ENCODE peak calls at places on chromosomes 5 and 9, in four cellular contexts. One of them, this sample, is unnamed.

GRCh38 chr5:132103969-132104391 is 30.4 kb downstream of the CSF2 start:
- DNase-seq in fibroblast of the aortic adventitia: no peak
- DNase-seq in GM13977: no peak
- DNase-seq in HTR-8/SVneo: no peak
- DNase-seq in this sample: no peak

GRCh38 chr5:76867027-76867426 is 17.2 kb downstream of the S100Z start:
- DNase-seq in fibroblast of the aortic adventitia: no peak
- DNase-seq in HTR-8/SVneo: no peak
- DNase-seq in GM13977: no peak
- DNase-seq in this sample: no peak

GRCh38 chr9:120609636-120610035 is 29.7 kb upstream of the CDK5RAP2 start:
- DNase-seq in fibroblast of the aortic adventitia: no peak
- DNase-seq in HTR-8/SVneo: no peak
- DNase-seq in GM13977: no peak
- DNase-seq in this sample: no peak

GRCh38 chr5:125372694-125373621 is 626.5 kb upstream of the ZNF608 start:
- DNase-seq in HTR-8/SVneo: no peak
- DNase-seq in GM13977: no peak
- DNase-seq in fibroblast of the aortic adventitia: peak
- DNase-seq in this sample: no peak

GRCh38 chr5:142800776-142801494 is 30.8 kb downstream of the ARHGAP26 start:
- DNase-seq in HTR-8/SVneo: no peak
- DNase-seq in fibroblast of the aortic adventitia: no peak
- DNase-seq in GM13977: no peak
- DNase-seq in this sample: peak

GRCh38 chr9:133375724-133376654 is at the start of the genes STKLD1 and SURF4:
- DNase-seq in fibroblast of the aortic adventitia: peak
- DNase-seq in HTR-8/SVneo: peak
- DNase-seq in GM13977: peak
- DNase-seq in this sample: peak

GRCh38 chr9:16455842-16456241 is 414.6 kb downstream of the BNC2 start:
- DNase-seq in GM13977: no peak
- DNase-seq in HTR-8/SVneo: no peak
- DNase-seq in fibroblast of the aortic adventitia: no peak
- DNase-seq in this sample: no peak

GRCh38 chr5:61228229-61228628 is 66.0 kb upstream of the SMIM15 start:
- DNase-seq in fibroblast of the aortic adventitia: peak
- DNase-seq in HTR-8/SVneo: no peak
- DNase-seq in GM13977: no peak
- DNase-seq in this sample: no peak

GRCh38 chr5:170159101-170159698 is 53.5 kb downstream of the FOXI1 start:
- DNase-seq in fibroblast of the aortic adventitia: peak
- DNase-seq in HTR-8/SVneo: peak
- DNase-seq in GM13977: no peak
- DNase-seq in this sample: no peak

GRCh38 chr9:136981588-136982231 is 1.1 kb upstream of the LCNL1 start:
- DNase-seq in GM13977: no peak
- DNase-seq in HTR-8/SVneo: no peak
- DNase-seq in fibroblast of the aortic adventitia: no peak
- DNase-seq in this sample: no peak

GRCh38 chr5:170701321-170701720 is 82.2 kb upstream of the GABRP start:
- DNase-seq in HTR-8/SVneo: no peak
- DNase-seq in fibroblast of the aortic adventitia: no peak
- DNase-seq in GM13977: no peak
- DNase-seq in this sample: no peak

GRCh38 chr5:38931731-38932130 is 85.9 kb downstream of the OSMR start:
- DNase-seq in HTR-8/SVneo: no peak
- DNase-seq in fibroblast of the aortic adventitia: no peak
- DNase-seq in GM13977: no peak
- DNase-seq in this sample: no peak

GRCh38 chr5:75668988-75669760 is 48.1 kb downstream of the POC5 start:
- DNase-seq in HTR-8/SVneo: peak
- DNase-seq in fibroblast of the aortic adventitia: peak
- DNase-seq in GM13977: peak
- DNase-seq in this sample: peak

GRCh38 chr5:170113517-170113891 is 7.8 kb downstream of the FOXI1 start:
- DNase-seq in HTR-8/SVneo: no peak
- DNase-seq in GM13977: no peak
- DNase-seq in fibroblast of the aortic adventitia: no peak
- DNase-seq in this sample: peak